ENCODE peak calls at places on chromosomes 2 and 18, in ten cellular contexts. Q is fibroblast of lung; B is adrenal gland; P is HL-60; S is SK-N-SH; X is upper lobe of left lung; W is mesenchymal stem cell; F is CD4-positive, alpha-beta memory T cell; M is stomach; E is neural progenitor cell. I is an unnamed sample.
A peak's percentile ranks its signal among the peaks of the same experiment; 100 is the strongest.

GRCh38 chr18:34121157-34121807 is 103.4 kb downstream of the NOL4 start:
- DNase-seq in Q (peak; percentile 66), B (no peak), P (no peak), S (no peak), X (no peak), W (peak; percentile 42), F (no peak), M (no peak), E (no peak), I (no peak)

GRCh38 chr18:56593906-56594305 is 44.5 kb downstream of the TXNL1 start:
- DNase-seq in Q (peak; percentile 14), B (no peak), P (no peak), S (no peak), X (no peak), W (no peak), F (no peak), M (no peak), E (no peak), I (no peak)

GRCh38 chr2:55779459-55780421 is 86.1 kb upstream of the PNPT1 start:
- DNase-seq in Q (peak; percentile 28), B (peak; percentile 35), P (no peak), S (no peak), X (no peak), W (peak; percentile 61), F (no peak), M (no peak), E (no peak), I (no peak)

GRCh38 chr2:196434217-196434616 is 205.3 kb upstream of the CCDC150 start:
- DNase-seq in Q (no peak), B (no peak), P (no peak), S (no peak), X (no peak), W (no peak), F (no peak), M (no peak), E (no peak), I (no peak)

GRCh38 chr2:241848761-241849615 is 9.7 kb downstream of the PDCD1 start:
- DNase-seq in Q (no peak), B (peak; percentile 17), P (no peak), S (peak; percentile 72), X (peak; percentile 78), W (no peak), F (no peak), M (no peak), E (no peak), I (no peak)

GRCh38 chr2:143877056-143877455 is 642.9 kb downstream of the ZEB2 start:
- DNase-seq in Q (no peak), B (no peak), P (no peak), S (no peak), X (no peak), W (no peak), F (no peak), M (no peak), E (no peak), I (no peak)

GRCh38 chr2:159946326-159946992 is 116.0 kb downstream of the PLA2R1 start:
- DNase-seq in Q (peak; percentile 71), B (no peak), P (no peak), S (no peak), X (no peak), W (no peak), F (no peak), M (no peak), E (no peak), I (no peak)

GRCh38 chr2:12715878-12716249 is 872 bp upstream of the TRIB2 start:
- DNase-seq in Q (peak; percentile 85), B (peak; percentile 89), P (peak; percentile 70), S (peak; percentile 73), X (no peak), W (peak; percentile 82), F (peak; percentile 84), M (peak; percentile 86), E (peak; percentile 78), I (peak; percentile 62)

GRCh38 chr2:41387519-41387918 is 660.3 kb upstream of the PKDCC start:
- DNase-seq in Q (no peak), B (no peak), P (no peak), S (no peak), X (no peak), W (no peak), F (no peak), M (no peak), E (no peak), I (no peak)
- H3K27ac ChIP-seq in Q (no peak overlapping the region), B (no peak overlapping the region), P (no peak overlapping the region), S (no peak overlapping the region), X (no peak overlapping the region), W (no peak overlapping the region), F (no peak overlapping the region), M (no peak overlapping the region), E (no peak overlapping the region), I (no peak overlapping the region)

GRCh38 chr2:26843041-26843440 is 4.9 kb upstream of the DPYSL5 start:
- DNase-seq in Q (no peak), B (no peak), P (no peak), S (no peak), X (no peak), W (no peak), F (no peak), M (no peak), E (no peak), I (no peak)

GRCh38 chr2:26846881-26847662 is 860 bp upstream of the DPYSL5 start:
- DNase-seq in Q (no peak), B (no peak), P (no peak), S (no peak), X (peak; percentile 38), W (no peak), F (no peak), M (no peak), E (peak; percentile 63), I (no peak)

GRCh38 chr2:26847663-26848335 is at the start of gene DPYSL5:
- DNase-seq in Q (no peak), B (no peak), P (no peak), S (peak; percentile 99), X (peak; percentile 81), W (no peak), F (no peak), M (no peak), E (peak; percentile 98), I (no peak)

GRCh38 chr2:26846334-26846863 is 1.5 kb upstream of the DPYSL5 start:
- DNase-seq in Q (peak; percentile 76), B (peak; percentile 73), P (peak; percentile 64), S (peak; percentile 86), X (peak; percentile 93), W (peak; percentile 73), F (peak; percentile 56), M (peak; percentile 67), E (peak; percentile 95), I (peak; percentile 72)

GRCh38 chr2:26845021-26845420 is 2.9 kb upstream of the DPYSL5 start:
- DNase-seq in Q (no peak), B (no peak), P (no peak), S (no peak), X (no peak), W (no peak), F (no peak), M (no peak), E (no peak), I (no peak)
- H3K27me3 ChIP-seq in Q (peaks cover 41% of the 10 kb centered on the region), B (peaks cover 55% of the 10 kb centered on the region), P (peaks cover 42% of the 10 kb centered on the region), S (peaks cover 76% of the 10 kb centered on the region), X (no peaks in the 10 kb centered on the region), W (peaks cover 91% of the 10 kb centered on the region), F (peaks cover 38% of the 10 kb centered on the region), M (peaks cover 72% of the 10 kb centered on the region), E (peaks cover 35% of the 10 kb centered on the region), I (peaks cover 88% of the 10 kb centered on the region)

DNA sequence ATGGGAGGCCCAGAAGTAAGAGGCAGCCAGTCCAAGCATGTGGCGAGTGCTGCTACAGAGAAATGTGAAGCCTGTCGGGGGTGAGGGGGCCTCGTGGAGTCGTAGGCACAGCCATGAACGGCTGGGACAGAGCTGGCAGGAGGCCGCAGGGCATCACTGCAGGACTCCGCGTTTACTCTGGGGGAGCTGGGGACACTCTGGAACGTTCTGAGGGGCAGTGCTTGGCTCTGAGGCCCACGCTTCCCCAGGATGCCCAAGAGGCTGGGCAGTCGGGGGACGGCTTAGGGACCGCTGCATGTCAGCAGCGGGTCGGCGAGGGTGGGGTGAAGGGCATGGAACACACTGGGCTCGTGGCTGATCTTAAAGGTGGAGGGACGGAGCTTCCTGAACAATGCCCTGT is 6.6 kb downstream of the TMEM18 start:
- DNase-seq in Q (no peak), B (no peak), P (no peak), S (no peak), X (peak; percentile 55), W (no peak), F (no peak), M (no peak), E (no peak), I (no peak)
- H3K27ac ChIP-seq in Q (no peak overlapping the region), B (no peak overlapping the region), P (no peak overlapping the region), S (no peak overlapping the region), X (no peak overlapping the region), W (no peak overlapping the region), F (no peak overlapping the region), M (no peak overlapping the region), E (no peak overlapping the region), I (no peak overlapping the region)

DNA sequence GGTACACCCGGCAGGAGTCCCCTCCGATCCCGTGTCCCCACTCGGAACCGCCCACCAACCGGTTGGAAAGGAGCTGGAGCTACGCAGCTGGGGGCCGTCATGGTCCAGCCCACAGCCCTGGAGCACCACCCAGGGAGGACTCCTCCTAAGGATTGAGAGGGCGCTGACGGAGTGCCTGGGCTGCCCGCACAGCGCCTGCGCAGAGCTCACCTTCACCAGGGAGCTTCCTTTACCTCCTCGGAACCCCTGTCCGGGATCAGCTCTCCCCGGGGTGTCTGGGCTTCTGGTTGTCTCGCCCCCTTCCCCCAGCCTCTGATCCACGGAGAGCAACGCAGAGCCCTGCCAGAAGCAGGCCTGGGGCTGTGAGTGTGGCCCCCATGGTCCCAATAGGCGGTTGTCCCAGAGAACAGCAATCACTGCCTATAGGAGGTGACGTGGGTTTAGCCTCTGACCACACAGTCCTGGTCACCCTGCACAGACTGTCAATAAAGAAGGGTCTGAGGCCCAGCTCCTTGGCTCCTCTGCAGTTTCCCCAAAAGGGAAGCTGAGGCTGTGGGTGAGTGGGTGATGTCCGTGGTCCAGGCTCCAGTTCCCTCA is 14.6 kb downstream of the ALPG start:
- DNase-seq in Q (no peak), B (peak; percentile 4), P (no peak), S (no peak), X (no peak), W (no peak), F (no peak), M (no peak), E (peak; percentile 33), I (no peak)
- H3K27me3 ChIP-seq in Q (peaks cover 50% of the 10 kb centered on the region), B (peaks cover 45% of the 10 kb centered on the region), P (peaks cover 44% of the 10 kb centered on the region), S (peaks cover 65% of the 10 kb centered on the region), X (no peaks in the 10 kb centered on the region), W (peaks cover 88% of the 10 kb centered on the region), F (no peaks in the 10 kb centered on the region), M (peaks cover 48% of the 10 kb centered on the region), E (peaks cover 97% of the 10 kb centered on the region), I (peaks cover 62% of the 10 kb centered on the region)

DNA sequence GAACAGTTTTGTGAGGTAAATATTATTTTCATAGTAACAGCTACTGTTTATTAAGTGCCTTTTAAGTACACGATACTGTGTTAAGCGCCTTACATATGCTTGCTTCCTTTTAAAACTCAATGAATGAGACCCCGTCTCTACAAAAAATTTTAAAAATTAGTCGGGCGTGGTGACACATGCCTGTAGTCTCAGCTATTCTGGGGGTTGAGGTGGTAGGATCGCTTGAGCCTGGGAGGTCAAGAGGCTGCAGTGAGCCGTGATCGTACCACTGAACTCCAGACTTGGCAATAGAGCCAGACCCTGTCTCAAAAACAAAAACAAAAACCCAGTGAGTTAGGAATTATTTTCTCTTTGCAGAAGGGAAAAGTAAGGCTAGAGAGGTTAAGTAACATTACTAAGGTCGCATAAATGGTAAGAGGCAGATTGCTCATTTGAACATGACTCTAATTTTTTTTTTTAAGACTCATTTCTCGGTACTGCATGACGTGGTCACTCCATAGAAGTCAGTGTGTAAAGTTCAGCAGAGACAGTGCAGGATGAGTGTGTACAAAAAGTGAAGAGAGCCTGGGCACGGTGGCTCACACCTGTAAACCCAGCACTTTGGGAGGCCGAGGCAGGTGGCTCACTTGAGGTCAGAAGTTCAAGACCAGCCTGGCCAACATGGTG is 1.1 kb downstream of the METAP1D start:
- DNase-seq in Q (no peak), B (no peak), P (no peak), S (no peak), X (no peak), W (no peak), F (no peak), M (no peak), E (no peak), I (no peak)
- H3K27ac ChIP-seq in Q (peak overlapping the region; percentile 74), B (no peak overlapping the region), P (peak overlapping the region; percentile 90), S (no peak overlapping the region), X (no peak overlapping the region), W (no peak overlapping the region), F (no peak overlapping the region), M (no peak overlapping the region), E (no peak overlapping the region), I (no peak overlapping the region)